ENCODE peak calls at places on chromosomes 5 and 9, in four cellular contexts. N is breast epithelium, P is tibial artery, R is fibroblast of lung. D is an unnamed sample.

GRCh38 chr9:89484475-89485404 is 13.2 kb downstream of the SEMA4D start:
- DNase-seq in R (peak; percentile 10), P (no peak), N (no peak), D (no peak)

GRCh38 chr5:131814990-131815389 is 18.2 kb upstream of the FNIP1 start:
- DNase-seq in P (no peak), R (peak; percentile 72), N (no peak), D (no peak)

GRCh38 chr5:41065691-41066335 is 5.3 kb downstream of the MROH2B start:
- DNase-seq in P (no peak), R (peak; percentile 5), N (no peak), D (no peak)

GRCh38 chr5:176167800-176168199 is 70.4 kb upstream of the SIMC1 start:
- DNase-seq in P (no peak), N (no peak), R (no peak), D (no peak)

GRCh38 chr5:154191467-154192261 is 1.1 kb downstream of the GALNT10 start:
- DNase-seq in R (peak; percentile 46), N (no peak), P (no peak), D (no peak)

GRCh38 chr5:87551807-87552377 is 139.2 kb upstream of the CCNH start:
- DNase-seq in N (no peak), R (no peak), P (no peak), D (no peak)

GRCh38 chr5:142783601-142784291 is 13.6 kb downstream of the ARHGAP26 start:
- DNase-seq in P (peak; percentile 51), N (no peak), R (no peak), D (no peak)

GRCh38 chr9:31232485-31232884 is 1152.0 kb upstream of the ACO1 start:
- DNase-seq in N (no peak), P (no peak), R (no peak), D (no peak)

GRCh38 chr9:4666042-4666699 is at the start of gene SPATA6L:
- DNase-seq in N (peak; percentile 77), P (peak; percentile 65), R (peak; percentile 48), D (peak; percentile 83)

GRCh38 chr5:72067682-72068470 is 39.4 kb upstream of the MAP1B start:
- DNase-seq in P (no peak), R (peak; percentile 53), N (no peak), D (no peak)

GRCh38 chr5:149855371-149855770 is 89.2 kb downstream of the PDE6A start:
- DNase-seq in P (no peak), N (no peak), R (peak; percentile 45), D (no peak)
- H3K4me1 ChIP-seq in P (no peaks in the 10 kb centered on the region), N (peaks cover 11% of the 10 kb centered on the region), R (no peaks in the 10 kb centered on the region), D (peaks cover 4% of the 10 kb centered on the region)

DNA sequence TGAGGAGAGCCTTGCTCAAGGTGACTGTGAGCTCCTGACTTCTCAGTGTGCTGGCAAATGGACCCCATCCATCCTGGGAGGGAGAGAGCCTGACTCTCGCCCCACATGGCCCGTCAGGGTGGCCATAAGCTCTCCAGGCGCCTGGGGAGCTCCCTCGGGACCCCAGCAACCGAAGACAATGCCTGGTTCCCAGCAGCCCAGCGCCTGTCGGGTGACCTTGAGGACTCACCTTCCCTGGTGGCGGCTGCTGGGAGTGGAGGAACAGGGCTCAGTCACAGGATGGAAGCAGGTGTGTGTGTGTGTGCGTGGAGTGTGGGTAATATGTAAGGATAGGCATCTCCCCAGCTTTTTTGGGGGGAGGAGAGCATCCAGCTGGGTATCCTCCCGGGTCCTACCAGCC is 190.3 kb downstream of the MELK start:
- DNase-seq in N (no peak), R (no peak), P (no peak), D (no peak)
- TF ChIP-seq CTCF in N (no peak), R (no peak), P (no peak), D (no peak)

GRCh38 chr5:124737651-124738050 is 8.8 kb downstream of the ZNF608 start:
- DNase-seq in R (no peak), P (no peak), N (no peak), D (no peak)

GRCh38 chr5:124736814-124737186 is 9.6 kb downstream of the ZNF608 start:
- DNase-seq in R (peak; percentile 23), N (no peak), P (no peak), D (no peak)

GRCh38 chr5:124740991-124741583 is 5.4 kb downstream of the ZNF608 start:
- DNase-seq in N (no peak), R (peak; percentile 82), P (no peak), D (no peak)

GRCh38 chr5:124740055-124740454 is 6.4 kb downstream of the ZNF608 start:
- DNase-seq in P (no peak), R (no peak), N (no peak), D (no peak)

DNA sequence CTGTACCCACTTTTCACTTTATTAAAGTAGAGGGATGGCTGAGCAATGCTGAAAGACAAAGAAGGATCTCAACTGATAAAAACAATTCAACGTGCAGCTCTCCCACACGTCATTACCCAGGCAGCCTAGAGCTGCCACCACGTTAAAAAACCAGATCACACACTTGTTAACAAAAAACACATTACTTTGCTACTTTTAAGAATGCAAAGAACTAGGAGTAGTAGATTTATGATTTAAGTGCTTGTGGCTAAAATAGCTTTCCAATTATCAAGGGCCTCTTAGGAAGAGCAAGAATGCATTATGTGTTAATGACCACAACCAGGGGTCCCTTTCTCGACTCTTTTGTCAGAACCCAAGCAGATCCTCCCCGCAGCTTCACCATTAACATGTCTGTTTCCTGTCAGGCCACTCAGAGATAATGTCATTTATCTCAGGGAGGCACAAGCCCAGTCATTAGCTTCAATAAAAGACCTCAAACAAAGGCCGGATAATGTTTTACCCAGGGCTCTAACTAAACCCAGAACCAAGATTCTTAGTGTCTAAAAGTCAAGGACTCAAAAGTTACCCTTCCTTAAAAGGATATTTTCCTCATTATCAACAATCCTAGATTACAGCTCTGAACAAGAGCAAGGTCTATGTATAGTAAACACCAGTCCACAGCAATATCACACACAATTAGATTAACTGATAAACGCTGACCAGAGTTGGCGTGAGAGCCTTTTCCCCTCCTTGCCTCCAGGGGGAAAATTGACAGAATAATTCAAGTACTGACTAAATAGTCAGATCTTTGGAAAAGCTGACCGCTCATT is 7.5 kb downstream of the ZNF608 start:
- DNase-seq in N (no peak), R (no peak), P (no peak), D (no peak)
- H3K4me1 ChIP-seq in N (peaks cover 27% of the 10 kb centered on the region), R (peaks cover 9% of the 10 kb centered on the region), P (peaks cover 7% of the 10 kb centered on the region), D (peaks cover 3% of the 10 kb centered on the region)

GRCh38 chr9:99663297-99663696 is 158.4 kb upstream of the NR4A3 start:
- DNase-seq in P (no peak), R (no peak), N (no peak), D (no peak)
- TF ChIP-seq CTCF in P (no peak), R (no peak), N (no peak), D (no peak)

GRCh38 chr9:135478191-135478590 is 1.4 kb upstream of the PPP1R26 start:
- DNase-seq in P (no peak), N (no peak), R (no peak), D (no peak)

GRCh38 chr9:135480071-135480941 is 724 bp downstream of the PPP1R26 start:
- DNase-seq in P (no peak), N (no peak), R (peak; percentile 21), D (no peak)

GRCh38 chr9:135478858-135479468 is 619 bp upstream of the PPP1R26 start:
- DNase-seq in P (peak; percentile 47), R (peak; percentile 23), N (no peak), D (no peak)

GRCh38 chr9:135480942-135481315 is 1.3 kb downstream of the PPP1R26 start:
- DNase-seq in P (no peak), N (no peak), R (no peak), D (no peak)

GRCh38 chr9:135479469-135480052 is at the start of gene PPP1R26:
- DNase-seq in N (no peak), P (no peak), R (no peak), D (no peak)
- H3K4me1 ChIP-seq in N (peaks cover 5% of the 10 kb centered on the region), P (peaks cover 21% of the 10 kb centered on the region), R (no peaks in the 10 kb centered on the region), D (peaks cover 9% of the 10 kb centered on the region)

D was measured in ascending aorta.